ENCODE peak calls at places on chromosomes 16 and 17, in five cellular contexts. O is neural crest cell, D is colonic mucosa, M is uterus, V is cardiac muscle cell. Z is an unnamed sample.

GRCh38 chr17:48611681-48612455 is 1.1 kb upstream of the HOXB7 start:
- DNase-seq in V (no peak), D (no peak), M (no peak), O (no peak), Z (no peak)

GRCh38 chr16:59988591-59988990 is 1254.5 kb upstream of the GOT2 start:
- DNase-seq in D (no peak), M (no peak), O (no peak), V (no peak), Z (no peak)

GRCh38 chr16:84759061-84759460 is 59.3 kb downstream of the USP10 start:
- DNase-seq in V (peak; percentile 21), D (no peak), M (no peak), O (no peak), Z (no peak)

GRCh38 chr17:8150194-8151119 is 1.7 kb downstream of the PER1 start:
- DNase-seq in V (no peak), D (no peak), M (no peak), O (no peak), Z (no peak)

GRCh38 chr16:89031715-89032659 is 55.0 kb upstream of the CBFA2T3 start:
- DNase-seq in O (no peak), V (no peak), D (peak; percentile 34), M (no peak), Z (no peak)

GRCh38 chr17:83015511-83015910 is 63.9 kb upstream of the METRNL start:
- DNase-seq in V (no peak), D (no peak), O (no peak), M (no peak), Z (no peak)

GRCh38 chr17:67503184-67503583 is 126.1 kb downstream of the PITPNC1 start:
- DNase-seq in V (no peak), D (no peak), O (no peak), M (no peak), Z (no peak)

GRCh38 chr16:3401719-3402397 is 843 bp downstream of the ZNF174 start:
- DNase-seq in O (peak; percentile 4), V (peak; percentile 37), D (no peak), M (no peak), Z (no peak)

GRCh38 chr17:39668141-39668924 is at the start of gene PNMT:
- DNase-seq in M (peak; percentile 57), D (peak; percentile 78), V (peak; percentile 88), O (peak; percentile 78), Z (peak; percentile 67)

GRCh38 chr17:45296003-45296832 is 20.6 kb downstream of the MAP3K14 start:
- DNase-seq in O (no peak), V (no peak), D (no peak), M (no peak), Z (no peak)

GRCh38 chr16:13839577-13839976 is 80.4 kb upstream of the ERCC4 start:
- DNase-seq in D (no peak), O (no peak), V (no peak), M (no peak), Z (no peak)

GRCh38 chr16:88943131-88943664 is 33.8 kb downstream of the CBFA2T3 start:
- DNase-seq in V (no peak), M (no peak), O (no peak), D (no peak), Z (no peak)

GRCh38 chr17:81429353-81429774 is 34.1 kb downstream of the BAHCC1 start:
- DNase-seq in V (no peak), O (no peak), M (peak; percentile 88), D (peak; percentile 86), Z (no peak)

GRCh38 chr17:50916708-50917417 is 50.7 kb upstream of the TOB1 start:
- DNase-seq in D (no peak), O (no peak), M (no peak), V (no peak), Z (no peak)

GRCh38 chr16:1899641-1900451 is 18.4 kb downstream of the HS3ST6 start:
- DNase-seq in O (no peak), V (no peak), M (no peak), D (peak; percentile 71), Z (no peak)

GRCh38 chr17:73621685-73622084 is 22.6 kb downstream of the SDK2 start:
- DNase-seq in V (no peak), O (no peak), D (no peak), M (no peak), Z (no peak)

GRCh38 chr17:46758614-46759013 is 59.9 kb downstream of the WNT3 start:
- DNase-seq in M (no peak), D (no peak), O (no peak), V (no peak), Z (no peak)

GRCh38 chr17:73760186-73760758 is 116.0 kb upstream of the SDK2 start:
- DNase-seq in D (no peak), O (no peak), M (no peak), V (peak; percentile 34), Z (no peak)

DNA sequence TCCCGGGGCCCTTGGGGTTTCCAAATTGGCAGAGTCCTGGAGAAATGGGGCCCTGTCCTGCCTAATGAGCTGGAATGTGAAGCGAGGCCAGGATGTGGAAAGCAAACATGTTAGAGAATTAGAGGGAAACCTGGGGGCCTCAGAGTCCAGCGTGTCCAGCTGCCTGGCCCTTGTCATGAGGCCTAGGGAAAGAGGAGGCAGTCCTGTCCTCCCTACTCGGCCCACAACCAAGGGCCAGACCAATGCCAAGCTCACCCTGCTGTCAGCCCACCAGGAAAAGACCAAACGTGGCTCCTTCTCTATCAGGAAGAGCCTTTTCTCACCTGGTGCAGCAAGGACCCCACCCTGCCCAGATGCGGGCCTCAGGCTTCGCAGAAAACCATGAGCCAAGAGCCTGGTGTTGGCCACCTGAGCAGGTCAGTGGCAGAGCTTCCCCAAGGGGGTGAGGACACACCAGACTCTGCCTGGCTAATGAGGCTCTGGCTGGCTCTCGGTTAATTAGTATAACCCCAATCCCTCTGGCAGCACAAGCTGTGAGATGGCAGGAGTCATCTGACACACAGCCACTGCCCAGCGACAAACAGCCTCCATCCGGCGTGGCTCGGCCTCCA is 10.1 kb downstream of the TEKT5 start:
- DNase-seq in M (no peak), D (no peak), V (no peak), O (no peak), Z (no peak)
- TF ChIP-seq CTCF in M (no peak), D (no peak), V (no peak), O (no peak), Z (no peak)

GRCh38 chr16:65126845-65127624 is 5.2 kb upstream of the CDH11 start:
- DNase-seq in D (no peak), O (no peak), V (no peak), M (no peak), Z (no peak)
- TF ChIP-seq CTCF in D (peak; percentile 17), O (peak; percentile 58), V (peak; percentile 34), M (peak; percentile 28), Z (peak; percentile 47)

GRCh38 chr17:31690118-31690517 is 168.9 kb downstream of the COPRS start:
- DNase-seq in D (no peak), O (no peak), M (no peak), V (no peak), Z (no peak)
- TF ChIP-seq CTCF in D (no peak), O (no peak), M (no peak), V (no peak), Z (no peak)

GRCh38 chr17:36980281-36980761 is 31.6 kb downstream of the AATF start:
- DNase-seq in V (no peak), M (no peak), O (no peak), D (no peak), Z (no peak)
- TF ChIP-seq CTCF in V (no peak), M (no peak), O (no peak), D (no peak), Z (no peak)

DNA sequence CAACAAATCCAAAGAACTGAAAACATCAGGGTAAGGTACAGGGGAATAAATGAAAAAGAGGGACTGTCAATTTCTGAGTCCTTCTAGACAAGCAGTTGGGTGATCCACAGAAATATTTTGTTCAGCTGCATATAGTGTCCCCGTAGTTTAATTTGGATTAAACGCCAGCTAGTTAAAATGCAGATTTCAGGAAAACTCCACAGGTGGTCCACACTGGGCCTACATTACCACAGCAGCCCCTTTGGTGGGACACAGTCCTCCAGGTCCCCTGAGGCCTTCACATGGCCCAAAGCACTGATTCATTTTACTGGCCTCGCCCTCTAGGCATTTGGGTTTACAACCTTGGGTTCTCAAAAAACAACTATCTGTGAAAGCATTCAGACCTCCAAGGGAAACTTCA is 4.6 kb downstream of the ARHGAP17 start:
- DNase-seq in O (no peak), D (no peak), V (no peak), M (no peak), Z (no peak)
- TF ChIP-seq CTCF in O (no peak), D (no peak), V (no peak), M (no peak), Z (no peak)

DNA sequence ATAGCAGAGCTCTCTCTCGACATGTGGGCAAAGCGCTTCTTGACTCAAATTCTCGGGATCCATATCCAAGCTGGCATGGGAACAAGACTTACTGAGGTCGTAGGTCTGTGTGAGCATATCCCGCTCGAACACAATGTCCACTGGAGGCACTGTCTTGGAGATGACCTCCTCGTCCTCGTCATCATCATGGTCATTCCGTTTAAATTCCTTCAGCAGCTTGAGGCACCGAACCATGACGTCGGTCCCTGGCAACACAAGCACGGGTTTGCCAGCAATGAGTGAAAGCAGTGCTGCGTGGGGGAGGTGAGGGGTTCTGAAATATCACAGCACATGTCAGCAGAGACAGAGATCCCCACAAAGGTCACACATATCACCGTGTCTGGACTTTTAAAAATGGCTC is 38.1 kb downstream of the GTF3C1 start:
- DNase-seq in D (no peak), O (no peak), V (no peak), M (no peak), Z (no peak)
- TF ChIP-seq CTCF in D (no peak), O (no peak), V (no peak), M (no peak), Z (no peak)

DNA sequence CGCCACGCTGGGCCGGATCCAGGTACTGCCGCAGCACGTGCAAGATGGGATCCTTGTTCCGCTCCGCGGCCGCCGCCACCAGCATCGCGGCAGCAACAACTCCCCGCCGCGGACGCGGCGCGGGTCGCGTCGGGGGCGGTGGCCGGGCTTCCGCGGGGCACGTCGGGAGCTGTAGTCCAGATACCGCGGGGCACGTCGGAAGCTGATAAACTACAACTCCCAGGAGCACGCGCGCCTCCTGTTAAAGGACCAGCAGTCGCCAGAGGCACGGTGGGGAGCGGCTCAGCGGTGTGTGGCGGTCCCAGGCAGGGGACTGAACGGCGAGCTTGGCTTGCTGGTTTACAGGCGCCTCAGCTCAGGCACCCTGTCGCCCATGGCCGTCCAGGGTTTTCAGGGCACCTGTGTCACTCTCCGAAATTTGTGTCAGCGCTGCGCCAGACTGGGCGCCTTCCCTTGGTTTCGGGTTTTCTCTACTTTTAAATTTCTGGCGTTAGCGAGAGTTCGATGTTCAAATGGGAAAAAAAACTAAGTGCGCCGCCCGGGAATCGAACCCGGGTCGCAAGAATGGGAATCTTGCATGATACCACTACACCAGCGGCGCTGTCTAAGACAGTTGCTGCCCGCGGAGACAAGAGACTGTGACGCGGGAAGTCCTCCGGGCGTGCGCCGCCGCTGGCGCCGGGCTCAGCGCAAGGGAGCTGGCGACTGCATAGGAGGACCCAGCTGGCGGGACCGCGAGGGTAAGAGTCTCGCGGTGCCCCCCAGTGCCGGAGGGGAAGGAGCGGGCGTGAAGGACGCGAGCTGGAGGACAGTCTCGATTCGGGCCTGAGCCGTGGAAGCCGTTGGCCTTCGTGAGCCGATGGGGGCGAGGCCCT is at the start of gene METTL26:
- DNase-seq in V (peak; percentile 97), O (peak; percentile 93), D (peak; percentile 96), M (peak; percentile 95), Z (peak; percentile 87)
- TF ChIP-seq CTCF in V (no peak), O (no peak), D (no peak), M (no peak), Z (peak; percentile 27)

Z was measured in progenitor cell of endocrine pancreas.